ENCODE peak calls at places on chromosomes 13 and 19, in five cellular contexts. One of them, this sample, is unnamed.

GRCh38 chr19:52891336-52891735 is 6.1 kb downstream of the ZNF320 start:
- DNase-seq in GM12865: no peak
- DNase-seq in Peyer's patch: no peak
- DNase-seq in fibroblast of mammary gland: no peak
- DNase-seq in body of pancreas: no peak
- DNase-seq in this sample: no peak

GRCh38 chr19:57110592-57111328 is 9.0 kb upstream of the USP29 start:
- DNase-seq in GM12865: no peak
- DNase-seq in Peyer's patch: no peak
- DNase-seq in fibroblast of mammary gland: peak
- DNase-seq in body of pancreas: no peak
- DNase-seq in this sample: no peak

GRCh38 chr19:29694669-29695627 is 20.1 kb downstream of the C19orf12 start:
- DNase-seq in GM12865: peak
- DNase-seq in Peyer's patch: peak
- DNase-seq in fibroblast of mammary gland: peak
- DNase-seq in body of pancreas: peak
- DNase-seq in this sample: peak

GRCh38 chr19:574658-575526 is 2.5 kb downstream of the BSG start:
- DNase-seq in GM12865: peak
- DNase-seq in Peyer's patch: no peak
- DNase-seq in fibroblast of mammary gland: peak
- DNase-seq in body of pancreas: peak
- DNase-seq in this sample: peak

GRCh38 chr13:59230484-59231264 is 933.1 kb downstream of the DIAPH3 start:
- DNase-seq in GM12865: no peak
- DNase-seq in Peyer's patch: no peak
- DNase-seq in fibroblast of mammary gland: no peak
- DNase-seq in body of pancreas: no peak
- DNase-seq in this sample: peak

GRCh38 chr19:7862413-7862951 is 11.7 kb downstream of the PRR36 start:
- DNase-seq in GM12865: peak
- DNase-seq in Peyer's patch: peak
- DNase-seq in fibroblast of mammary gland: peak
- DNase-seq in body of pancreas: peak
- DNase-seq in this sample: peak

GRCh38 chr19:33622809-33623511 is 1.2 kb downstream of the CHST8 start:
- DNase-seq in GM12865: no peak
- DNase-seq in Peyer's patch: no peak
- DNase-seq in fibroblast of mammary gland: no peak
- DNase-seq in body of pancreas: peak
- DNase-seq in this sample: no peak

GRCh38 chr19:52188822-52189744 is 769 bp upstream of the PPP2R1A start:
- DNase-seq in GM12865: no peak
- DNase-seq in Peyer's patch: peak
- DNase-seq in fibroblast of mammary gland: no peak
- DNase-seq in body of pancreas: no peak
- DNase-seq in this sample: no peak

GRCh38 chr13:33785384-33785783 is 32.6 kb upstream of the RFC3 start:
- DNase-seq in GM12865: no peak
- DNase-seq in Peyer's patch: no peak
- DNase-seq in fibroblast of mammary gland: no peak
- DNase-seq in body of pancreas: peak
- DNase-seq in this sample: no peak

GRCh38 chr13:64758520-64758919 is 2471.6 kb downstream of the PCDH9 start:
- DNase-seq in GM12865: no peak
- DNase-seq in Peyer's patch: no peak
- DNase-seq in fibroblast of mammary gland: no peak
- DNase-seq in body of pancreas: no peak
- DNase-seq in this sample: peak

GRCh38 chr19:16398530-16399241 is 73.1 kb downstream of the EPS15L1 start:
- DNase-seq in GM12865: no peak
- DNase-seq in Peyer's patch: no peak
- DNase-seq in fibroblast of mammary gland: no peak
- DNase-seq in body of pancreas: no peak
- DNase-seq in this sample: peak

GRCh38 chr13:50645092-50645491 is 198.4 kb downstream of the DLEU7 start:
- DNase-seq in GM12865: no peak
- DNase-seq in Peyer's patch: no peak
- DNase-seq in fibroblast of mammary gland: peak
- DNase-seq in body of pancreas: no peak
- DNase-seq in this sample: peak

GRCh38 chr19:13002389-13002898 is 7.2 kb downstream of the NFIX start:
- DNase-seq in GM12865: no peak
- DNase-seq in Peyer's patch: no peak
- DNase-seq in fibroblast of mammary gland: no peak
- DNase-seq in body of pancreas: peak
- DNase-seq in this sample: no peak

GRCh38 chr19:10730932-10731331 is 13.1 kb downstream of the DNM2 start:
- DNase-seq in GM12865: no peak
- DNase-seq in Peyer's patch: no peak
- DNase-seq in fibroblast of mammary gland: no peak
- DNase-seq in body of pancreas: no peak
- DNase-seq in this sample: no peak

GRCh38 chr13:27006519-27007161 is 165.0 kb downstream of the USP12 start:
- DNase-seq in GM12865: no peak
- DNase-seq in Peyer's patch: peak
- DNase-seq in fibroblast of mammary gland: peak
- DNase-seq in body of pancreas: peak
- DNase-seq in this sample: peak

GRCh38 chr19:12938536-12939291 is at the start of gene CALR:
- DNase-seq in GM12865: peak
- DNase-seq in Peyer's patch: no peak
- DNase-seq in fibroblast of mammary gland: peak
- DNase-seq in body of pancreas: peak
- DNase-seq in this sample: peak

GRCh38 chr19:13461536-13461935 is 44.7 kb downstream of the CACNA1A start:
- DNase-seq in GM12865: no peak
- DNase-seq in Peyer's patch: no peak
- DNase-seq in fibroblast of mammary gland: no peak
- DNase-seq in body of pancreas: no peak
- DNase-seq in this sample: no peak

GRCh38 chr13:100069278-100069677 is 19.6 kb upstream of the PCCA start:
- DNase-seq in GM12865: no peak
- DNase-seq in Peyer's patch: no peak
- DNase-seq in fibroblast of mammary gland: peak
- DNase-seq in body of pancreas: no peak
- DNase-seq in this sample: peak

GRCh38 chr19:38388310-38389100 is at the start of gene SPRED3:
- DNase-seq in GM12865: no peak
- DNase-seq in Peyer's patch: peak
- DNase-seq in fibroblast of mammary gland: no peak
- DNase-seq in body of pancreas: peak
- DNase-seq in this sample: peak

GRCh38 chr13:48580886-48581285 is 48.0 kb upstream of the RCBTB2 start:
- DNase-seq in GM12865: no peak
- DNase-seq in Peyer's patch: no peak
- DNase-seq in fibroblast of mammary gland: peak
- DNase-seq in body of pancreas: no peak
- DNase-seq in this sample: no peak

GRCh38 chr13:86446311-86446710 is 647.1 kb upstream of the SLITRK6 start:
- DNase-seq in GM12865: no peak
- DNase-seq in Peyer's patch: no peak
- DNase-seq in fibroblast of mammary gland: peak
- DNase-seq in body of pancreas: no peak
- DNase-seq in this sample: peak

GRCh38 chr19:52248256-52248655 is 21.1 kb upstream of the ZNF766 start:
- DNase-seq in GM12865: no peak
- DNase-seq in Peyer's patch: no peak
- DNase-seq in fibroblast of mammary gland: peak
- DNase-seq in body of pancreas: peak
- DNase-seq in this sample: peak

GRCh38 chr13:24251525-24251924 is 57.9 kb upstream of the C1QTNF9 start:
- DNase-seq in GM12865: peak
- DNase-seq in Peyer's patch: no peak
- DNase-seq in fibroblast of mammary gland: no peak
- DNase-seq in body of pancreas: no peak
- DNase-seq in this sample: no peak

GRCh38 chr19:32041681-32042292 is 303.6 kb upstream of the ZNF507 start:
- DNase-seq in GM12865: no peak
- DNase-seq in Peyer's patch: peak
- DNase-seq in fibroblast of mammary gland: peak
- DNase-seq in body of pancreas: peak
- DNase-seq in this sample: peak

GRCh38 chr13:111344471-111345191 is 24.2 kb downstream of the TEX29 start:
- DNase-seq in GM12865: no peak
- DNase-seq in Peyer's patch: no peak
- DNase-seq in fibroblast of mammary gland: peak
- DNase-seq in body of pancreas: peak
- DNase-seq in this sample: peak

GRCh38 chr13:44648392-44649117 is 72.4 kb upstream of the TSC22D1 start:
- DNase-seq in GM12865: peak
- DNase-seq in Peyer's patch: no peak
- DNase-seq in fibroblast of mammary gland: peak
- DNase-seq in body of pancreas: peak
- DNase-seq in this sample: peak

DNA sequence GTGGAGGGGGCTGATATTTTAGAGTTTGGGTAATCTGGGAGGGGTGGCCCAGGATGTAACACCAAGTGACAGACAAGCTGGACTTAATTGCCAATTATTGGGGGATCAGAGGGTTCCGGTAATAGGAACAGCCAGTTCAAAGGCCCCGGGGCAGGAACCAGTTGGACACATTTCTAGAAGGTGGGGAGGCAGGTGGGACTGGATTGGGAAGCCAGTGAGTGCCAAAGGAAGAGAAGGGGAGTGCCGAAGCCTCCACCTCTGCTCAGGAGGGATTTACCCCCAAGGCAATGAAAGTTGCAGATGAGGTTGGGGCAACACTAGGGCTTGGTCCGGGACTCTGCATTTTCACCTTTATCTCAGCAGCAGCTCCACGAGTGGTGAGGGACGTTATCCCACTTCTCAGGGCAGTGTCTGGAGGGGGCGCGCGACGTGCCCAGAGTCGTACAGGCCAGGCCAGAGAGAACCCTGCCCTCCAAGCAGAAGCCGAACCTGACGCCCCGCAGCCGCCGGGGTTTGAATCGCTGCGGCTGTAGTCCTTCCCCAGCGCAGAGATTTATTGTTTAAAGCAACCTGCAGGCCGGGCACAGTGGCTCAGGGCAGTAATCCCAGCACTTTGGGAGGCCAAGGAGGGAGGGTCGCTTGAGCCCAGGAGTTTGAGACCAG is 5.7 kb upstream of the JUND start:
- DNase-seq in GM12865: no peak
- DNase-seq in Peyer's patch: no peak
- DNase-seq in fibroblast of mammary gland: no peak
- DNase-seq in body of pancreas: no peak
- DNase-seq in this sample: no peak
- H3K4me3 ChIP-seq in GM12865: no peak
- H3K4me3 ChIP-seq in Peyer's patch: no peak
- H3K4me3 ChIP-seq in fibroblast of mammary gland: no peak
- H3K4me3 ChIP-seq in body of pancreas: no peak
- H3K4me3 ChIP-seq in this sample: no peak

GRCh38 chr19:17794412-17794730 is 567 bp upstream of the B3GNT3 start:
- DNase-seq in GM12865: no peak
- DNase-seq in Peyer's patch: no peak
- DNase-seq in fibroblast of mammary gland: no peak
- DNase-seq in body of pancreas: no peak
- DNase-seq in this sample: no peak

GRCh38 chr19:17796838-17797168 is 1.9 kb downstream of the B3GNT3 start:
- DNase-seq in GM12865: no peak
- DNase-seq in Peyer's patch: no peak
- DNase-seq in fibroblast of mammary gland: no peak
- DNase-seq in body of pancreas: no peak
- DNase-seq in this sample: no peak

GRCh38 chr19:17796013-17796837 is 1.3 kb downstream of the B3GNT3 start:
- DNase-seq in GM12865: no peak
- DNase-seq in Peyer's patch: peak
- DNase-seq in fibroblast of mammary gland: no peak
- DNase-seq in body of pancreas: no peak
- DNase-seq in this sample: no peak

GRCh38 chr19:17794731-17795494 is at the start of gene B3GNT3:
- DNase-seq in GM12865: no peak
- DNase-seq in Peyer's patch: peak
- DNase-seq in fibroblast of mammary gland: no peak
- DNase-seq in body of pancreas: peak
- DNase-seq in this sample: peak

DNA sequence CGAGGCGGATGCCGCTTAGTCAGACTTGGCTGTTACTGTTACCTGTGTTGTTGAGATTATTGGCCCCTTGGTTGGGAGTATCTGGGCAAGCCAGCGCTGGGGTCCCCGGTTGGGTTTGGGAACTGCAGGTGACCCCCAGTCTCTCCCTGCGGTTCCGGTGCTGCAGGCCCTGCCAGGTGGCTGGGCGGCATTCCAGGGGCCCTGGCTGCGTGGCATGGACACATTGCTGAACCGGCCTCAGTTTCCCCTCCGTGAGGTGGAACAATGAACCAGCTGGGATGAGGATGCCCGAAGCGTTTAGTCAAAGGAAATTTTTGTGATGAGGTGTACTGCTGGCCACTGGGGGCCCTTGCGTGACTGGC is 538 bp downstream of the B3GNT3 start:
- DNase-seq in GM12865: no peak
- DNase-seq in Peyer's patch: no peak
- DNase-seq in fibroblast of mammary gland: no peak
- DNase-seq in body of pancreas: no peak
- DNase-seq in this sample: no peak
- TF ChIP-seq CTCF in GM12865: no peak
- TF ChIP-seq CTCF in Peyer's patch: no peak
- TF ChIP-seq CTCF in fibroblast of mammary gland: no peak
- TF ChIP-seq CTCF in body of pancreas: no peak
- TF ChIP-seq CTCF in this sample: no peak

GRCh38 chr19:21604941-21605548 is 99.6 kb downstream of the ZNF429 start:
- DNase-seq in GM12865: no peak
- DNase-seq in Peyer's patch: no peak
- DNase-seq in fibroblast of mammary gland: no peak
- DNase-seq in body of pancreas: peak
- DNase-seq in this sample: no peak
- H3K4me3 ChIP-seq in GM12865: peak
- H3K4me3 ChIP-seq in Peyer's patch: peak
- H3K4me3 ChIP-seq in fibroblast of mammary gland: peak
- H3K4me3 ChIP-seq in body of pancreas: no peak
- H3K4me3 ChIP-seq in this sample: peak

DNA sequence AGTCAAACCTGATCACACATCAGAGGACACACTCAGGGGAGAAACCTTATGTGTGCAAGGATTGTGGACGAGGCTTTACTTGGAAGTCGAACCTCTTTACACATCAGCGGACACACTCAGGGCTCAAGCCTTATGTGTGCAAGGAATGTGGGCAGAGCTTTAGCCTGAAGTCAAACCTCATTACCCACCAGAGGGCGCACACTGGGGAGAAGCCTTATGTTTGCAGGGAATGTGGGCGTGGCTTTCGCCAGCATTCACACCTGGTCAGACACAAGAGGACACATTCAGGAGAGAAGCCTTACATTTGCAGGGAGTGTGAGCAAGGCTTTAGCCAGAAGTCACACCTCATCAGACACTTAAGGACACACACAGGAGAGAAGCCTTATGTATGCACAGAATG is 8.2 kb upstream of the ZNF527 start:
- DNase-seq in GM12865: no peak
- DNase-seq in Peyer's patch: no peak
- DNase-seq in fibroblast of mammary gland: peak
- DNase-seq in body of pancreas: no peak
- DNase-seq in this sample: peak
- TF ChIP-seq CTCF in GM12865: no peak
- TF ChIP-seq CTCF in Peyer's patch: no peak
- TF ChIP-seq CTCF in fibroblast of mammary gland: peak
- TF ChIP-seq CTCF in body of pancreas: no peak
- TF ChIP-seq CTCF in this sample: peak

This sample was measured in choroid plexus epithelial cell.